ENCODE peak calls at places on chromosomes 4 and X, in four cellular contexts. One of them, this sample, is unnamed.

GRCh38 chr4:98285676-98286075 is 24.5 kb downstream of the RAP1GDS1 start:
- DNase-seq in activated effector memory CD4-positive, alpha-beta T cell treated with Interleukin-2 at 50 U/mL for 16 hours: no peak
- DNase-seq in activated CD8-positive, alpha-beta memory T cell treated with anti-CD3 and anti-CD28 coated beads, Interleukin-2, amount 50 U/mL, for 4 hours: no peak
- DNase-seq in NCI-H82: no peak
- DNase-seq in this sample: no peak

GRCh38 chrX:108415891-108416290 is 22.3 kb downstream of the COL4A6 start:
- DNase-seq in NCI-H82: no peak
- DNase-seq in activated CD8-positive, alpha-beta memory T cell treated with anti-CD3 and anti-CD28 coated beads, Interleukin-2, amount 50 U/mL, for 4 hours: no peak
- DNase-seq in activated effector memory CD4-positive, alpha-beta T cell treated with Interleukin-2 at 50 U/mL for 16 hours: no peak
- DNase-seq in this sample: no peak

GRCh38 chr4:8228319-8229250 is 29.5 kb downstream of the SH3TC1 start:
- DNase-seq in NCI-H82: peak; percentile 5
- DNase-seq in activated CD8-positive, alpha-beta memory T cell treated with anti-CD3 and anti-CD28 coated beads, Interleukin-2, amount 50 U/mL, for 4 hours: peak; percentile 68
- DNase-seq in activated effector memory CD4-positive, alpha-beta T cell treated with Interleukin-2 at 50 U/mL for 16 hours: peak; percentile 60
- DNase-seq in this sample: peak; percentile 83

GRCh38 chr4:3364634-3365314 is 72.0 kb downstream of the RGS12 start:
- DNase-seq in activated effector memory CD4-positive, alpha-beta T cell treated with Interleukin-2 at 50 U/mL for 16 hours: no peak
- DNase-seq in NCI-H82: no peak
- DNase-seq in activated CD8-positive, alpha-beta memory T cell treated with anti-CD3 and anti-CD28 coated beads, Interleukin-2, amount 50 U/mL, for 4 hours: no peak
- DNase-seq in this sample: no peak

GRCh38 chrX:50100188-50100587 is 100.6 kb downstream of the AKAP4 start:
- DNase-seq in NCI-H82: peak; percentile 50
- DNase-seq in activated CD8-positive, alpha-beta memory T cell treated with anti-CD3 and anti-CD28 coated beads, Interleukin-2, amount 50 U/mL, for 4 hours: no peak
- DNase-seq in activated effector memory CD4-positive, alpha-beta T cell treated with Interleukin-2 at 50 U/mL for 16 hours: no peak
- DNase-seq in this sample: peak; percentile 3

GRCh38 chr4:4727536-4727935 is 131.9 kb upstream of the MSX1 start:
- DNase-seq in activated CD8-positive, alpha-beta memory T cell treated with anti-CD3 and anti-CD28 coated beads, Interleukin-2, amount 50 U/mL, for 4 hours: no peak
- DNase-seq in activated effector memory CD4-positive, alpha-beta T cell treated with Interleukin-2 at 50 U/mL for 16 hours: no peak
- DNase-seq in NCI-H82: no peak
- DNase-seq in this sample: no peak

GRCh38 chr4:109589119-109589518 is 29.1 kb downstream of the MCUB start:
- DNase-seq in activated effector memory CD4-positive, alpha-beta T cell treated with Interleukin-2 at 50 U/mL for 16 hours: no peak
- DNase-seq in activated CD8-positive, alpha-beta memory T cell treated with anti-CD3 and anti-CD28 coated beads, Interleukin-2, amount 50 U/mL, for 4 hours: no peak
- DNase-seq in NCI-H82: no peak
- DNase-seq in this sample: no peak

GRCh38 chrX:132836471-132836870 is 122.0 kb downstream of the HS6ST2 start:
- DNase-seq in NCI-H82: no peak
- DNase-seq in activated CD8-positive, alpha-beta memory T cell treated with anti-CD3 and anti-CD28 coated beads, Interleukin-2, amount 50 U/mL, for 4 hours: no peak
- DNase-seq in activated effector memory CD4-positive, alpha-beta T cell treated with Interleukin-2 at 50 U/mL for 16 hours: no peak
- DNase-seq in this sample: no peak

GRCh38 chr4:175927121-175927520 is 115.1 kb upstream of the GPM6A start:
- DNase-seq in activated effector memory CD4-positive, alpha-beta T cell treated with Interleukin-2 at 50 U/mL for 16 hours: no peak
- DNase-seq in NCI-H82: no peak
- DNase-seq in activated CD8-positive, alpha-beta memory T cell treated with anti-CD3 and anti-CD28 coated beads, Interleukin-2, amount 50 U/mL, for 4 hours: no peak
- DNase-seq in this sample: no peak

GRCh38 chr4:16694491-16695276 is 203.8 kb downstream of the LDB2 start:
- DNase-seq in activated effector memory CD4-positive, alpha-beta T cell treated with Interleukin-2 at 50 U/mL for 16 hours: no peak
- DNase-seq in activated CD8-positive, alpha-beta memory T cell treated with anti-CD3 and anti-CD28 coated beads, Interleukin-2, amount 50 U/mL, for 4 hours: no peak
- DNase-seq in NCI-H82: no peak
- DNase-seq in this sample: no peak

GRCh38 chrX:54357414-54358377 is at the start of gene WNK3:
- DNase-seq in activated CD8-positive, alpha-beta memory T cell treated with anti-CD3 and anti-CD28 coated beads, Interleukin-2, amount 50 U/mL, for 4 hours: peak; percentile 32
- DNase-seq in activated effector memory CD4-positive, alpha-beta T cell treated with Interleukin-2 at 50 U/mL for 16 hours: peak; percentile 1
- DNase-seq in NCI-H82: peak; percentile 96
- DNase-seq in this sample: peak; percentile 94

GRCh38 chrX:49228185-49228584 is 5.0 kb downstream of the CACNA1F start:
- DNase-seq in NCI-H82: no peak
- DNase-seq in activated effector memory CD4-positive, alpha-beta T cell treated with Interleukin-2 at 50 U/mL for 16 hours: no peak
- DNase-seq in activated CD8-positive, alpha-beta memory T cell treated with anti-CD3 and anti-CD28 coated beads, Interleukin-2, amount 50 U/mL, for 4 hours: no peak
- DNase-seq in this sample: no peak

GRCh38 chrX:109954333-109954732 is 48.6 kb upstream of the TMEM164 start:
- DNase-seq in activated CD8-positive, alpha-beta memory T cell treated with anti-CD3 and anti-CD28 coated beads, Interleukin-2, amount 50 U/mL, for 4 hours: no peak
- DNase-seq in NCI-H82: no peak
- DNase-seq in activated effector memory CD4-positive, alpha-beta T cell treated with Interleukin-2 at 50 U/mL for 16 hours: no peak
- DNase-seq in this sample: no peak

GRCh38 chrX:623599-624323 is 6.8 kb upstream of the SHOX start:
- DNase-seq in NCI-H82: no peak
- DNase-seq in activated CD8-positive, alpha-beta memory T cell treated with anti-CD3 and anti-CD28 coated beads, Interleukin-2, amount 50 U/mL, for 4 hours: no peak
- DNase-seq in activated effector memory CD4-positive, alpha-beta T cell treated with Interleukin-2 at 50 U/mL for 16 hours: no peak
- DNase-seq in this sample: no peak

This sample was measured in NCI-H69.